ENCODE peak calls at places on chromosomes 5 and 9, in six cellular contexts. One of them, this sample, is unnamed.
A peak's percentile ranks its signal among the peaks of the same experiment; 100 is the strongest.

GRCh38 chr9:100479820-100480219 is 6.9 kb downstream of the TMEFF1 start:
- DNase-seq in body of pancreas: no peak
- DNase-seq in CD4-positive, alpha-beta memory T cell: no peak
- DNase-seq in IMR-90: no peak
- DNase-seq in GM23248: no peak
- DNase-seq in BJ: no peak
- DNase-seq in this sample: no peak

GRCh38 chr9:112091805-112092204 is 83.3 kb downstream of the SUSD1 start:
- DNase-seq in body of pancreas: peak; percentile 27
- DNase-seq in IMR-90: peak; percentile 36
- DNase-seq in CD4-positive, alpha-beta memory T cell: no peak
- DNase-seq in GM23248: peak; percentile 37
- DNase-seq in BJ: no peak
- DNase-seq in this sample: no peak

GRCh38 chr5:40904205-40904993 is 4.9 kb upstream of the C7 start:
- DNase-seq in GM23248: peak; percentile 75
- DNase-seq in body of pancreas: peak; percentile 78
- DNase-seq in BJ: peak; percentile 19
- DNase-seq in CD4-positive, alpha-beta memory T cell: no peak
- DNase-seq in IMR-90: peak; percentile 83
- DNase-seq in this sample: no peak

GRCh38 chr5:142717582-142718215 is 31.8 kb upstream of the FGF1 start:
- DNase-seq in body of pancreas: no peak
- DNase-seq in IMR-90: peak; percentile 72
- DNase-seq in CD4-positive, alpha-beta memory T cell: peak; percentile 25
- DNase-seq in BJ: no peak
- DNase-seq in GM23248: peak; percentile 84
- DNase-seq in this sample: no peak

GRCh38 chr9:69173497-69173890 is 583 bp upstream of the TJP2 start:
- DNase-seq in BJ: no peak
- DNase-seq in CD4-positive, alpha-beta memory T cell: no peak
- DNase-seq in IMR-90: no peak
- DNase-seq in GM23248: no peak
- DNase-seq in body of pancreas: no peak
- DNase-seq in this sample: no peak

GRCh38 chr5:178301641-178302040 is 69.0 kb upstream of the PHYKPL start:
- DNase-seq in GM23248: no peak
- DNase-seq in BJ: no peak
- DNase-seq in body of pancreas: no peak
- DNase-seq in IMR-90: no peak
- DNase-seq in CD4-positive, alpha-beta memory T cell: no peak
- DNase-seq in this sample: no peak

GRCh38 chr5:39876146-39876545 is 451.4 kb upstream of the DAB2 start:
- DNase-seq in GM23248: peak; percentile 12
- DNase-seq in CD4-positive, alpha-beta memory T cell: no peak
- DNase-seq in IMR-90: no peak
- DNase-seq in body of pancreas: no peak
- DNase-seq in BJ: no peak
- DNase-seq in this sample: no peak

GRCh38 chr9:34267660-34268059 is 61.4 kb downstream of the KIF24 start:
- DNase-seq in CD4-positive, alpha-beta memory T cell: no peak
- DNase-seq in GM23248: no peak
- DNase-seq in body of pancreas: no peak
- DNase-seq in IMR-90: no peak
- DNase-seq in BJ: no peak
- DNase-seq in this sample: no peak

GRCh38 chr9:36597412-36598178 is 24.9 kb downstream of the MELK start:
- DNase-seq in CD4-positive, alpha-beta memory T cell: no peak
- DNase-seq in GM23248: peak; percentile 80
- DNase-seq in IMR-90: peak; percentile 70
- DNase-seq in BJ: no peak
- DNase-seq in body of pancreas: no peak
- DNase-seq in this sample: no peak

GRCh38 chr9:73348485-73348884 is 196.8 kb downstream of the ANXA1 start:
- DNase-seq in BJ: no peak
- DNase-seq in GM23248: peak; percentile 5
- DNase-seq in body of pancreas: no peak
- DNase-seq in IMR-90: no peak
- DNase-seq in CD4-positive, alpha-beta memory T cell: no peak
- DNase-seq in this sample: no peak

GRCh38 chr5:88660947-88661869 is 221.8 kb downstream of the MEF2C start:
- DNase-seq in GM23248: peak; percentile 83
- DNase-seq in BJ: peak; percentile 36
- DNase-seq in IMR-90: peak; percentile 77
- DNase-seq in body of pancreas: no peak
- DNase-seq in CD4-positive, alpha-beta memory T cell: no peak
- DNase-seq in this sample: no peak
- H3K4me3 ChIP-seq in GM23248: peak overlapping the region; percentile 70
- H3K4me3 ChIP-seq in BJ: peak overlapping the region; percentile 39
- H3K4me3 ChIP-seq in IMR-90: peak overlapping the region; percentile 58
- H3K4me3 ChIP-seq in body of pancreas: no peak overlapping the region
- H3K4me3 ChIP-seq in CD4-positive, alpha-beta memory T cell: no peak overlapping the region
- H3K4me3 ChIP-seq in this sample: no peak overlapping the region

GRCh38 chr9:11023201-11023600 is 410.4 kb upstream of the PTPRD start:
- DNase-seq in GM23248: no peak
- DNase-seq in IMR-90: no peak
- DNase-seq in CD4-positive, alpha-beta memory T cell: no peak
- DNase-seq in body of pancreas: no peak
- DNase-seq in BJ: no peak
- DNase-seq in this sample: no peak
- H3K4me3 ChIP-seq in GM23248: no peak overlapping the region
- H3K4me3 ChIP-seq in IMR-90: no peak overlapping the region
- H3K4me3 ChIP-seq in CD4-positive, alpha-beta memory T cell: no peak overlapping the region
- H3K4me3 ChIP-seq in body of pancreas: no peak overlapping the region
- H3K4me3 ChIP-seq in BJ: no peak overlapping the region
- H3K4me3 ChIP-seq in this sample: no peak overlapping the region

DNA sequence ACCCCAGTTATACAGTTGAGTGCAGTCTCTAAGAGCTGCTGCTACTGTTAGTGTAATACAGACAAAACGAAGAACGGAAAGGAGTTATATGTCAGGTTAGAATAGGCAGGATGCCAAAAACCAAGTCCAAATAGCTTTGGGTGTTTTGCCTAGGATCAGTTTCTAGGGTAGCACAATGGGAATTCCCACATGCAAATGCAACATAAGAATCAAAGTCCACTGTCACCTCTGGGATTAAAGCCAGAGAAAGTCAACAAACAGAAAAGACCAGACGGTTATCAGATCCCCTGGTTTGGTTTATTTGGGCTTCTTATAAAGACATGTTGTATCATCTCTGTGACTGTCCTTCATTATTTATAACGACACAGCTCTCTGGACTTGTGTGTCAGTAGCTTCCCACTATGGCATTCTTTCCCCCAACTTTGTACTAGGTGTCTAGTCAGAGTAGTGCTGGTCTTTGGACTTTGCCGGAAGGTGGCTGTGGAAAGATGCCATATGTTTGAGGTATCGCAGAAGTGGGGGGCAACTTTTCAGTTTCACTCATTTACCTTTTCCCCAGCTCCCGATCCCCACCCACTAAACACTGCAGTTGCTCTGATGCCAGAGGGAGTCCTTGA is 14.8 kb upstream of the TMEM38B start:
- DNase-seq in GM23248: no peak
- DNase-seq in CD4-positive, alpha-beta memory T cell: no peak
- DNase-seq in BJ: no peak
- DNase-seq in IMR-90: no peak
- DNase-seq in body of pancreas: no peak
- DNase-seq in this sample: no peak
- H3K4me3 ChIP-seq in GM23248: no peak overlapping the region
- H3K4me3 ChIP-seq in CD4-positive, alpha-beta memory T cell: no peak overlapping the region
- H3K4me3 ChIP-seq in BJ: no peak overlapping the region
- H3K4me3 ChIP-seq in IMR-90: no peak overlapping the region
- H3K4me3 ChIP-seq in body of pancreas: no peak overlapping the region
- H3K4me3 ChIP-seq in this sample: no peak overlapping the region

GRCh38 chr9:77087506-77087905 is 68.1 kb downstream of the FOXB2 start:
- DNase-seq in GM23248: no peak
- DNase-seq in CD4-positive, alpha-beta memory T cell: no peak
- DNase-seq in BJ: no peak
- DNase-seq in body of pancreas: no peak
- DNase-seq in IMR-90: no peak
- DNase-seq in this sample: no peak

GRCh38 chr9:77085416-77085815 is 66.0 kb downstream of the FOXB2 start:
- DNase-seq in BJ: no peak
- DNase-seq in CD4-positive, alpha-beta memory T cell: no peak
- DNase-seq in IMR-90: no peak
- DNase-seq in GM23248: peak; percentile 13
- DNase-seq in body of pancreas: no peak
- DNase-seq in this sample: no peak

GRCh38 chr9:77084094-77084493 is 64.6 kb downstream of the FOXB2 start:
- DNase-seq in GM23248: no peak
- DNase-seq in body of pancreas: no peak
- DNase-seq in IMR-90: no peak
- DNase-seq in BJ: no peak
- DNase-seq in CD4-positive, alpha-beta memory T cell: no peak
- DNase-seq in this sample: no peak
- H3K4me3 ChIP-seq in GM23248: no peak overlapping the region
- H3K4me3 ChIP-seq in body of pancreas: no peak overlapping the region
- H3K4me3 ChIP-seq in IMR-90: no peak overlapping the region
- H3K4me3 ChIP-seq in BJ: no peak overlapping the region
- H3K4me3 ChIP-seq in CD4-positive, alpha-beta memory T cell: no peak overlapping the region
- H3K4me3 ChIP-seq in this sample: no peak overlapping the region

DNA sequence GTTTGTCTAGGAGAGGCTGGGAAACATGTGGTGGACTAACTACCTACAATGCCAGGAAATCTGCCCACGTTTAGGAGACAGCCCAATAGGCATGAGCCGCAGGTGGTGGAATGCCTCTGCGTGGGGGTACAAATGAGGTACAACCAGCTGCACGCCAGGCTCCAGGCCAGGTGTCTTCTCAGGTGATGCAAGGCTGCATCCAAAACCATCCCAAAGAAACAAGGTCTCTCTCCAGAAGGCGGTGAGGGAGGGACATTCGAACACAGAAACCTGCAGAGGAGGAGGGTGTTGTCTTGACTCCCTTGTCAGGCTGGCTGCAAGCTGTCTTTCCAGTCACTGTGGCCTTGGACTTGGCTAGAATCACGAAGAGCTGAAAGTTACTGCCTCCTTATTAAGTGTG is 11.6 kb downstream of the ANKH start:
- DNase-seq in BJ: no peak
- DNase-seq in body of pancreas: no peak
- DNase-seq in IMR-90: no peak
- DNase-seq in GM23248: no peak
- DNase-seq in CD4-positive, alpha-beta memory T cell: no peak
- DNase-seq in this sample: no peak
- H3K4me3 ChIP-seq in BJ: no peak overlapping the region
- H3K4me3 ChIP-seq in body of pancreas: no peak overlapping the region
- H3K4me3 ChIP-seq in IMR-90: no peak overlapping the region
- H3K4me3 ChIP-seq in GM23248: no peak overlapping the region
- H3K4me3 ChIP-seq in CD4-positive, alpha-beta memory T cell: no peak overlapping the region
- H3K4me3 ChIP-seq in this sample: no peak overlapping the region